ENCODE peak calls at places on chromosomes 16 and 17, in four cellular contexts. One of them, this sample, is unnamed.

GRCh38 chr16:81723098-81723723 is 55.9 kb upstream of the PLCG2 start:
- DNase-seq in heart left ventricle: no peak
- DNase-seq in A172: peak
- DNase-seq in ELR: peak
- DNase-seq in this sample: no peak

GRCh38 chr17:2894782-2895181 is 98.5 kb downstream of the RAP1GAP2 start:
- DNase-seq in A172: no peak
- DNase-seq in heart left ventricle: no peak
- DNase-seq in ELR: no peak
- DNase-seq in this sample: peak

GRCh38 chr17:48618366-48618896 is 3.3 kb upstream of the HOXB8 start:
- DNase-seq in A172: peak
- DNase-seq in heart left ventricle: peak
- DNase-seq in ELR: peak
- DNase-seq in this sample: peak

GRCh38 chr17:56733833-56734232 is 99.9 kb downstream of the C17orf67 start:
- DNase-seq in heart left ventricle: no peak
- DNase-seq in A172: no peak
- DNase-seq in ELR: no peak
- DNase-seq in this sample: no peak

GRCh38 chr17:68398731-68399637 is 58.3 kb downstream of the WIPI1 start:
- DNase-seq in A172: peak
- DNase-seq in ELR: peak
- DNase-seq in heart left ventricle: no peak
- DNase-seq in this sample: peak

GRCh38 chr16:22092143-22092933 is at the start of gene VWA3A:
- DNase-seq in heart left ventricle: no peak
- DNase-seq in A172: no peak
- DNase-seq in ELR: peak
- DNase-seq in this sample: no peak

GRCh38 chr16:74034862-74035261 is 261.8 kb upstream of the PSMD7 start:
- DNase-seq in A172: peak
- DNase-seq in heart left ventricle: no peak
- DNase-seq in ELR: peak
- DNase-seq in this sample: peak

GRCh38 chr17:28405632-28406477 is at the start of gene SLC46A1:
- DNase-seq in A172: no peak
- DNase-seq in heart left ventricle: peak
- DNase-seq in ELR: peak
- DNase-seq in this sample: peak

GRCh38 chr16:48963306-48963705 is 318.3 kb downstream of the CBLN1 start:
- DNase-seq in A172: peak
- DNase-seq in heart left ventricle: no peak
- DNase-seq in ELR: peak
- DNase-seq in this sample: no peak

GRCh38 chr16:89920723-89921122 is 2.1 kb downstream of the MC1R start:
- DNase-seq in ELR: peak
- DNase-seq in A172: peak
- DNase-seq in heart left ventricle: no peak
- DNase-seq in this sample: peak

GRCh38 chr16:71540-72341 is 690 bp downstream of the RHBDF1 start:
- DNase-seq in A172: peak
- DNase-seq in ELR: peak
- DNase-seq in heart left ventricle: no peak
- DNase-seq in this sample: peak

GRCh38 chr16:11076259-11077018 is 132.1 kb downstream of the CLEC16A start:
- DNase-seq in A172: no peak
- DNase-seq in ELR: no peak
- DNase-seq in heart left ventricle: no peak
- DNase-seq in this sample: no peak

GRCh38 chr17:29133146-29133713 is 47.0 kb downstream of the MYO18A start:
- DNase-seq in A172: peak
- DNase-seq in heart left ventricle: no peak
- DNase-seq in ELR: peak
- DNase-seq in this sample: no peak